ENCODE peak calls at places on chromosomes 16 and 17, in eight cellular contexts. O is upper lobe of right lung; L is cardiac fibroblast; H is CD8-positive, alpha-beta memory T cell; Q is adipocyte; W is Peyer's patch; Y is BJ; J is cardiac muscle cell. B is an unnamed sample.

GRCh38 chr16:29156511-29156910 is 171.7 kb downstream of the LAT start:
- DNase-seq in O (no peak), L (no peak), H (no peak), Q (no peak), W (no peak), Y (no peak), J (no peak), B (no peak)

GRCh38 chr17:78356163-78356713 is 3.6 kb downstream of the SOCS3 start:
- DNase-seq in O (no peak), L (peak; percentile 89), H (peak; percentile 82), Q (peak; percentile 86), W (peak; percentile 93), Y (no peak), J (peak; percentile 71), B (peak; percentile 81)

GRCh38 chr16:67394271-67395104 is 1.2 kb upstream of the TPPP3 start:
- DNase-seq in O (peak; percentile 68), L (no peak), H (no peak), Q (no peak), W (no peak), Y (no peak), J (no peak), B (no peak)

GRCh38 chr17:50889528-50890118 is 23.5 kb upstream of the TOB1 start:
- DNase-seq in O (no peak), L (no peak), H (no peak), Q (no peak), W (no peak), Y (no peak), J (no peak), B (no peak)

GRCh38 chr16:10964039-10964890 is 19.9 kb downstream of the CLEC16A start:
- DNase-seq in O (peak; percentile 91), L (peak; percentile 83), H (peak; percentile 76), Q (peak; percentile 93), W (peak; percentile 79), Y (no peak), J (peak; percentile 86), B (peak; percentile 86)

GRCh38 chr17:2054740-2055493 is at the start of gene HIC1:
- DNase-seq in O (peak; percentile 87), L (peak; percentile 81), H (peak; percentile 68), Q (peak; percentile 94), W (peak; percentile 79), Y (no peak), J (peak; percentile 84), B (peak; percentile 77)

GRCh38 chr16:14307059-14307531 is 236.0 kb downstream of the MRTFB start:
- DNase-seq in O (no peak), L (no peak), H (no peak), Q (no peak), W (no peak), Y (no peak), J (no peak), B (no peak)

GRCh38 chr17:58377661-58378060 is 25.7 kb upstream of the SUPT4H1 start:
- DNase-seq in O (no peak), L (no peak), H (no peak), Q (no peak), W (no peak), Y (no peak), J (no peak), B (no peak)

GRCh38 chr17:77428020-77428781 is 287.4 kb downstream of the SEC14L1 start:
- DNase-seq in O (no peak), L (no peak), H (no peak), Q (no peak), W (peak; percentile 77), Y (no peak), J (no peak), B (peak; percentile 35)

GRCh38 chr16:69150146-69150865 is 17.9 kb downstream of the UTP4 start:
- DNase-seq in O (no peak), L (peak; percentile 87), H (peak; percentile 29), Q (peak; percentile 95), W (peak; percentile 46), Y (no peak), J (peak; percentile 88), B (peak; percentile 60)

GRCh38 chr16:28933176-28933575 is 1.4 kb downstream of the CD19 start:
- DNase-seq in O (no peak), L (no peak), H (no peak), Q (no peak), W (no peak), Y (no peak), J (no peak), B (no peak)

GRCh38 chr17:151004-151403 is 13.6 kb downstream of the SCGB1C2 start:
- DNase-seq in O (no peak), L (no peak), H (no peak), Q (no peak), W (no peak), Y (no peak), J (no peak), B (no peak)

GRCh38 chr16:89722392-89723278 is 1.3 kb downstream of the ZNF276 start:
- DNase-seq in O (peak; percentile 93), L (peak; percentile 70), H (peak; percentile 68), Q (no peak), W (peak; percentile 71), Y (no peak), J (peak; percentile 63), B (peak; percentile 93)

GRCh38 chr17:83053779-83054451 is 25.5 kb upstream of the METRNL start:
- DNase-seq in O (peak; percentile 78), L (no peak), H (peak; percentile 31), Q (no peak), W (peak; percentile 43), Y (no peak), J (no peak), B (no peak)

GRCh38 chr17:80125656-80126448 is 21.1 kb downstream of the EIF4A3 start:
- DNase-seq in O (no peak), L (peak; percentile 89), H (no peak), Q (peak; percentile 83), W (no peak), Y (peak; percentile 65), J (peak; percentile 94), B (no peak)

GRCh38 chr16:1920727-1921155 is 2.5 kb upstream of the HS3ST6 start:
- DNase-seq in O (peak; percentile 55), L (peak; percentile 14), H (no peak), Q (peak; percentile 29), W (no peak), Y (no peak), J (no peak), B (peak; percentile 61)

GRCh38 chr16:84909686-84910085 is 89.9 kb downstream of the CRISPLD2 start:
- DNase-seq in O (no peak), L (no peak), H (no peak), Q (no peak), W (no peak), Y (no peak), J (no peak), B (no peak)

DNA sequence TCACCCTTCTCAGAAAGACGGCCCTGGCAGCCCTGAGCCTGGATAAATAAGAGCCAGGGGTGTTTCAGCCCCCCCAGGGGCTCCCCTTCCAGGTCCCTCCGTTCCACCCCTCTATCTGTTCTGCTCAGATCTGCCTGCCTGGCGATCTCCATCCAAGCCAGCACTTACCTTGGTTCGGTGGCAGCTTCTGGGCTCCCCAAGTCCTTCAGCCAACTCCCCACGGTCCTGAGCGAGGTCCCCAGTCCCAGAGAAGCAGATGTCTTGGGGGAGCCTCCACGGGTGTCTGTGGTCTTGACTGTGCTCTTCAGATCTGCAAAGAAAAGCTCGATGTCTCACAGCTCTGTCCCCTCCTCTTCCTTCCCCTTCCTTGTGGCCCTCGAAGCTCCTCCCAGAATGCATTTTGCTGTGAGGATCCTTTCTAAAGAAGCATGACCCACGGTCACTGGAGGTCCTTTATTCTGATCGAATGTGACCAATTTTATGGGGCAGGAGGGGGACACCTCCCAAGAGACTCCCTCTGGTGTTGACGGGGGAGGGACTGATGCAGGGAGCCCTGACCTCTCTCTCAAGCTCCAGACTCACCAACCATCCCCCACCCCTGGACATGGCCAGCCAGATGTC is at the start of gene PIK3R6:
- DNase-seq in O (no peak), L (no peak), H (no peak), Q (no peak), W (no peak), Y (no peak), J (no peak), B (no peak)
- H3K4me3 ChIP-seq in O (peak within 1 kb of the TSS; percentile 28), L (no peak within 1 kb of the TSS), H (peak within 1 kb of the TSS; percentile 32), Q (no peak within 1 kb of the TSS), W (peak within 1 kb of the TSS; percentile 23), Y (no peak within 1 kb of the TSS), J (no peak within 1 kb of the TSS), B (no peak within 1 kb of the TSS)

GRCh38 chr16:21160276-21160675 is 1.8 kb downstream of the LDAF1 start:
- DNase-seq in O (no peak), L (no peak), H (no peak), Q (no peak), W (no peak), Y (no peak), J (no peak), B (no peak)
- H3K4me3 ChIP-seq in O (no peak overlapping the region), L (no peak overlapping the region), H (no peak overlapping the region), Q (peak overlapping the region; percentile 86), W (no peak overlapping the region), Y (no peak overlapping the region), J (no peak overlapping the region), B (no peak overlapping the region)

GRCh38 chr17:39667262-39668140 is 752 bp upstream of the PNMT start:
- DNase-seq in O (peak; percentile 78), L (no peak), H (no peak), Q (no peak), W (no peak), Y (no peak), J (no peak), B (peak; percentile 49)

GRCh38 chr17:39664581-39665561 is at the start of gene TCAP:
- DNase-seq in O (no peak), L (no peak), H (no peak), Q (no peak), W (no peak), Y (no peak), J (no peak), B (no peak)

GRCh38 chr17:39666601-39667261 is 1.5 kb upstream of the PNMT start:
- DNase-seq in O (no peak), L (peak; percentile 20), H (no peak), Q (no peak), W (no peak), Y (no peak), J (no peak), B (no peak)

GRCh38 chr17:39666231-39666600 is 1.1 kb downstream of the TCAP start:
- DNase-seq in O (no peak), L (no peak), H (no peak), Q (no peak), W (no peak), Y (no peak), J (no peak), B (no peak)

GRCh38 chr17:39665642-39666221 is 583 bp downstream of the TCAP start:
- DNase-seq in O (no peak), L (no peak), H (no peak), Q (no peak), W (no peak), Y (no peak), J (no peak), B (no peak)
- H3K4me3 ChIP-seq in O (no peak overlapping the region), L (no peak overlapping the region), H (no peak overlapping the region), Q (no peak overlapping the region), W (no peak overlapping the region), Y (no peak overlapping the region), J (peak overlapping the region; percentile 19), B (no peak overlapping the region)

DNA sequence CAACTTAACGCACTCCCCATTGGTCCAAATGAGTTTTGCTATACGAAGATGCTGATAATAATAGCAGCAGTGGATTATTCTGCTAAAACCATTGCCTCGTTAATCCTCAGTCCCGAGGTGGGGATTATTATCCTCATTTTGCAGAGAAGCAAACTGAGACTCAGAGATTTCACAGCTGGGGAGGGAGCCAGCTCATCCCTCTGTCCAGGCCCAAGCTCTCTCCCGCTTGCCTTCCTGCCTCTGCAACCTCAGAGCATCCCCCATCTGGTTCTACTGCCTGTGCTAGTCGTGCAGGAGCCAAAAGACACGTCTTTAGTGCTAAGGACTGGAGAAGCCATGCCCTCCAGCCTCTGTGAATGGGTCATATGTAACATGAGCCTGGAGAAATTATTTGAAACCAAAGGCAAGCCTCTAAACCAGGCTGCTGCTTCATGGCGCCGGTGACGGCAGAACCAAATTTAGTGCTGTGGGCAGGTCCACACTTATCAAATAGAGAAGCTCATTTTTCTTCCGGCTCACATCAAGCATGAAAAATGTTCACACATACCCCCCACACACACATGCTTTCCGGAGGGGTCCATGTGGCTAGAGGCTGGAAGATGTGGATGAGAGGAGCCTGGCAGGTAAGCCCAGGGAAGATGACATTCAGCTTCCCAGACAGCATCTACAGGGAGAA is 13.5 kb downstream of the MAPT start:
- DNase-seq in O (no peak), L (no peak), H (no peak), Q (peak; percentile 2), W (no peak), Y (no peak), J (no peak), B (no peak)
- H3K4me3 ChIP-seq in O (no peak overlapping the region), L (no peak overlapping the region), H (no peak overlapping the region), Q (no peak overlapping the region), W (no peak overlapping the region), Y (no peak overlapping the region), J (no peak overlapping the region), B (no peak overlapping the region)